ENCODE peak calls at places on chromosomes 5 and 9, in eight cellular contexts. One of them, this sample, is unnamed.

GRCh38 chr5:117333011-117333410 is 758.4 kb upstream of the SEMA6A start:
- DNase-seq in AG09309: no peak
- DNase-seq in uterus: no peak
- DNase-seq in A549: no peak
- DNase-seq in mesendoderm: no peak
- DNase-seq in dorsolateral prefrontal cortex: no peak
- DNase-seq in GM23248: no peak
- DNase-seq in cardiac muscle cell: no peak
- DNase-seq in this sample: no peak

GRCh38 chr9:128505414-128505765 is 871 bp downstream of the GLE1 start:
- DNase-seq in AG09309: no peak
- DNase-seq in uterus: no peak
- DNase-seq in A549: peak
- DNase-seq in mesendoderm: peak
- DNase-seq in dorsolateral prefrontal cortex: no peak
- DNase-seq in GM23248: peak
- DNase-seq in cardiac muscle cell: no peak
- DNase-seq in this sample: no peak

GRCh38 chr5:134550271-134551214 is 25.1 kb downstream of the JADE2 start:
- DNase-seq in AG09309: no peak
- DNase-seq in uterus: no peak
- DNase-seq in A549: no peak
- DNase-seq in mesendoderm: no peak
- DNase-seq in dorsolateral prefrontal cortex: no peak
- DNase-seq in GM23248: peak
- DNase-seq in cardiac muscle cell: no peak
- DNase-seq in this sample: no peak

GRCh38 chr9:130172858-130173461 is 756 bp downstream of the NCS1 start:
- DNase-seq in AG09309: no peak
- DNase-seq in uterus: peak
- DNase-seq in A549: peak
- DNase-seq in mesendoderm: peak
- DNase-seq in dorsolateral prefrontal cortex: no peak
- DNase-seq in GM23248: peak
- DNase-seq in cardiac muscle cell: peak
- DNase-seq in this sample: no peak

GRCh38 chr9:33381231-33381791 is 21.1 kb downstream of the AQP7 start:
- DNase-seq in AG09309: no peak
- DNase-seq in uterus: no peak
- DNase-seq in A549: no peak
- DNase-seq in mesendoderm: peak
- DNase-seq in dorsolateral prefrontal cortex: peak
- DNase-seq in GM23248: no peak
- DNase-seq in cardiac muscle cell: peak
- DNase-seq in this sample: no peak

GRCh38 chr5:140311011-140311467 is 8.1 kb upstream of the PFDN1 start:
- DNase-seq in AG09309: peak
- DNase-seq in uterus: no peak
- DNase-seq in A549: no peak
- DNase-seq in mesendoderm: peak
- DNase-seq in dorsolateral prefrontal cortex: no peak
- DNase-seq in GM23248: peak
- DNase-seq in cardiac muscle cell: no peak
- DNase-seq in this sample: no peak

GRCh38 chr5:127400946-127401670 is 110.5 kb downstream of the MEGF10 start:
- DNase-seq in AG09309: no peak
- DNase-seq in uterus: no peak
- DNase-seq in A549: no peak
- DNase-seq in mesendoderm: no peak
- DNase-seq in dorsolateral prefrontal cortex: no peak
- DNase-seq in GM23248: no peak
- DNase-seq in cardiac muscle cell: no peak
- DNase-seq in this sample: no peak

GRCh38 chr5:65867509-65868195 is 58.7 kb upstream of the ERBIN start:
- DNase-seq in AG09309: no peak
- DNase-seq in uterus: no peak
- DNase-seq in A549: no peak
- DNase-seq in mesendoderm: peak
- DNase-seq in dorsolateral prefrontal cortex: no peak
- DNase-seq in GM23248: no peak
- DNase-seq in cardiac muscle cell: no peak
- DNase-seq in this sample: no peak

GRCh38 chr5:115430374-115430773 is 114.2 kb downstream of the FEM1C start:
- DNase-seq in AG09309: no peak
- DNase-seq in uterus: no peak
- DNase-seq in A549: no peak
- DNase-seq in mesendoderm: no peak
- DNase-seq in dorsolateral prefrontal cortex: no peak
- DNase-seq in GM23248: no peak
- DNase-seq in cardiac muscle cell: no peak
- DNase-seq in this sample: no peak

GRCh38 chr5:31502506-31502905 is 29.4 kb downstream of the DROSHA start:
- DNase-seq in AG09309: no peak
- DNase-seq in uterus: no peak
- DNase-seq in A549: no peak
- DNase-seq in mesendoderm: no peak
- DNase-seq in dorsolateral prefrontal cortex: peak
- DNase-seq in GM23248: peak
- DNase-seq in cardiac muscle cell: no peak
- DNase-seq in this sample: no peak

GRCh38 chr5:133686566-133686965 is 74.2 kb upstream of the FSTL4 start:
- DNase-seq in AG09309: no peak
- DNase-seq in uterus: no peak
- DNase-seq in A549: no peak
- DNase-seq in mesendoderm: no peak
- DNase-seq in dorsolateral prefrontal cortex: no peak
- DNase-seq in GM23248: no peak
- DNase-seq in cardiac muscle cell: no peak
- DNase-seq in this sample: no peak

GRCh38 chr5:66603881-66604280 is 7.7 kb downstream of the MAST4 start:
- DNase-seq in AG09309: no peak
- DNase-seq in uterus: no peak
- DNase-seq in A549: no peak
- DNase-seq in mesendoderm: no peak
- DNase-seq in dorsolateral prefrontal cortex: no peak
- DNase-seq in GM23248: no peak
- DNase-seq in cardiac muscle cell: no peak
- DNase-seq in this sample: no peak

GRCh38 chr5:78587081-78587774 is 61.3 kb downstream of the LHFPL2 start:
- DNase-seq in AG09309: no peak
- DNase-seq in uterus: no peak
- DNase-seq in A549: no peak
- DNase-seq in mesendoderm: no peak
- DNase-seq in dorsolateral prefrontal cortex: no peak
- DNase-seq in GM23248: peak
- DNase-seq in cardiac muscle cell: no peak
- DNase-seq in this sample: no peak

GRCh38 chr9:134181648-134182034 is 17.3 kb upstream of the RNU6ATAC start:
- DNase-seq in AG09309: no peak
- DNase-seq in uterus: no peak
- DNase-seq in A549: no peak
- DNase-seq in mesendoderm: no peak
- DNase-seq in dorsolateral prefrontal cortex: no peak
- DNase-seq in GM23248: no peak
- DNase-seq in cardiac muscle cell: no peak
- DNase-seq in this sample: no peak

GRCh38 chr5:138536665-138537315 is 6.2 kb downstream of the ETF1 start:
- DNase-seq in AG09309: no peak
- DNase-seq in uterus: no peak
- DNase-seq in A549: no peak
- DNase-seq in mesendoderm: peak
- DNase-seq in dorsolateral prefrontal cortex: no peak
- DNase-seq in GM23248: peak
- DNase-seq in cardiac muscle cell: peak
- DNase-seq in this sample: no peak

GRCh38 chr5:52148679-52149078 is 639.0 kb upstream of the ITGA1 start:
- DNase-seq in AG09309: no peak
- DNase-seq in uterus: no peak
- DNase-seq in A549: no peak
- DNase-seq in mesendoderm: no peak
- DNase-seq in dorsolateral prefrontal cortex: no peak
- DNase-seq in GM23248: no peak
- DNase-seq in cardiac muscle cell: no peak
- DNase-seq in this sample: no peak
- H3K4me3 ChIP-seq in AG09309: no peak
- H3K4me3 ChIP-seq in uterus: no peak
- H3K4me3 ChIP-seq in A549: no peak
- H3K4me3 ChIP-seq in mesendoderm: no peak
- H3K4me3 ChIP-seq in dorsolateral prefrontal cortex: no peak
- H3K4me3 ChIP-seq in GM23248: no peak
- H3K4me3 ChIP-seq in cardiac muscle cell: no peak
- H3K4me3 ChIP-seq in this sample: no peak

GRCh38 chr5:142785211-142785610 is 15.0 kb downstream of the ARHGAP26 start:
- DNase-seq in AG09309: no peak
- DNase-seq in uterus: no peak
- DNase-seq in A549: no peak
- DNase-seq in mesendoderm: peak
- DNase-seq in dorsolateral prefrontal cortex: no peak
- DNase-seq in GM23248: peak
- DNase-seq in cardiac muscle cell: no peak
- DNase-seq in this sample: no peak

GRCh38 chr5:142780871-142781270 is 10.7 kb downstream of the ARHGAP26 start:
- DNase-seq in AG09309: no peak
- DNase-seq in uterus: no peak
- DNase-seq in A549: no peak
- DNase-seq in mesendoderm: peak
- DNase-seq in dorsolateral prefrontal cortex: no peak
- DNase-seq in GM23248: no peak
- DNase-seq in cardiac muscle cell: no peak
- DNase-seq in this sample: no peak

GRCh38 chr5:142784405-142784955 is 14.3 kb downstream of the ARHGAP26 start:
- DNase-seq in AG09309: no peak
- DNase-seq in uterus: no peak
- DNase-seq in A549: no peak
- DNase-seq in mesendoderm: no peak
- DNase-seq in dorsolateral prefrontal cortex: no peak
- DNase-seq in GM23248: peak
- DNase-seq in cardiac muscle cell: no peak
- DNase-seq in this sample: no peak

GRCh38 chr5:142782976-142783539 is 12.9 kb downstream of the ARHGAP26 start:
- DNase-seq in AG09309: no peak
- DNase-seq in uterus: peak
- DNase-seq in A549: no peak
- DNase-seq in mesendoderm: no peak
- DNase-seq in dorsolateral prefrontal cortex: no peak
- DNase-seq in GM23248: peak
- DNase-seq in cardiac muscle cell: no peak
- DNase-seq in this sample: peak

GRCh38 chr5:142783601-142784291 is 13.6 kb downstream of the ARHGAP26 start:
- DNase-seq in AG09309: no peak
- DNase-seq in uterus: no peak
- DNase-seq in A549: no peak
- DNase-seq in mesendoderm: peak
- DNase-seq in dorsolateral prefrontal cortex: peak
- DNase-seq in GM23248: peak
- DNase-seq in cardiac muscle cell: no peak
- DNase-seq in this sample: peak
- H3K4me3 ChIP-seq in AG09309: no peak
- H3K4me3 ChIP-seq in uterus: no peak
- H3K4me3 ChIP-seq in A549: no peak
- H3K4me3 ChIP-seq in mesendoderm: no peak
- H3K4me3 ChIP-seq in dorsolateral prefrontal cortex: no peak
- H3K4me3 ChIP-seq in GM23248: peak
- H3K4me3 ChIP-seq in cardiac muscle cell: no peak
- H3K4me3 ChIP-seq in this sample: no peak

DNA sequence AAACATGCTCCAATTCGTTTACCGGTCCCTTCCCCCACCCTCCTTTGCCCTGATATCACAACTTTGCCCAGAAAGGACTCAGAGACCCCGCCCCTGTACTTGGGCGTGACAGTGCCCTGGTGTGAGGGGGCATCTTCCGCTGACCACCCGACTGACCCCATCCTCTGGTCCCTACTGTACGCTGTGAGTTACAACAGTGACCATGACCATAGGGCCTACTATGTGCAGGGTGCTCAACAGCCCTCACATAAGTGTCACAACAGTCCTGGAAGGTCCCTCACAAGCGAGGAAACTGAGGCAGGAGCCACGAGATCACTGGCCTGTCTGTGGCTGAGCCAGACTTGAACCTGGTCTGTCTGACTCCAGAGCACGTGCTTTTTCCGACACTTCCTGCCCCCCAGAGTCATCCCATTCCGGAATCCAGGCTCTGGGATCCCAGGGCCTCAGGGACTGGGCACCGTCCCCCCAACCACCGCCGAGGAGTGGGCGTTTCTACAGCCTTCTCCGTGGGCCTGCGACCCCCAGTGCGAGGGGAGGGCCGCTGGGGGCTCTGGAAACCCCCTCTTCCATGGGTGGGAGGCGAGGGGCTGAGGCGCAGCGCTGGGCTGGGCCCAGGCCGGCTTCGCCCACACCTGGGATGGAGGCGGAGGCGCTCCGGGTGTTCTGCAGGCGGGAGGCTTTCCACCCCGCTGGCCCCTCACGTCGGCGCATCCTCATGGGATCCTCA is 45.7 kb upstream of the GGTA1 start:
- DNase-seq in AG09309: no peak
- DNase-seq in uterus: no peak
- DNase-seq in A549: no peak
- DNase-seq in mesendoderm: no peak
- DNase-seq in dorsolateral prefrontal cortex: no peak
- DNase-seq in GM23248: no peak
- DNase-seq in cardiac muscle cell: no peak
- DNase-seq in this sample: no peak
- H3K4me3 ChIP-seq in AG09309: no peak
- H3K4me3 ChIP-seq in uterus: no peak
- H3K4me3 ChIP-seq in A549: no peak
- H3K4me3 ChIP-seq in mesendoderm: no peak
- H3K4me3 ChIP-seq in dorsolateral prefrontal cortex: peak
- H3K4me3 ChIP-seq in GM23248: no peak
- H3K4me3 ChIP-seq in cardiac muscle cell: no peak
- H3K4me3 ChIP-seq in this sample: no peak

GRCh38 chr5:17312358-17312757 is 94.9 kb downstream of the BASP1 start:
- DNase-seq in AG09309: no peak
- DNase-seq in uterus: no peak
- DNase-seq in A549: peak
- DNase-seq in mesendoderm: no peak
- DNase-seq in dorsolateral prefrontal cortex: no peak
- DNase-seq in GM23248: no peak
- DNase-seq in cardiac muscle cell: no peak
- DNase-seq in this sample: no peak

GRCh38 chr5:17315710-17316221 is 98.3 kb downstream of the BASP1 start:
- DNase-seq in AG09309: peak
- DNase-seq in uterus: no peak
- DNase-seq in A549: no peak
- DNase-seq in mesendoderm: no peak
- DNase-seq in dorsolateral prefrontal cortex: no peak
- DNase-seq in GM23248: peak
- DNase-seq in cardiac muscle cell: no peak
- DNase-seq in this sample: no peak

GRCh38 chr5:17317499-17317898 is 100.1 kb downstream of the BASP1 start:
- DNase-seq in AG09309: no peak
- DNase-seq in uterus: no peak
- DNase-seq in A549: no peak
- DNase-seq in mesendoderm: no peak
- DNase-seq in dorsolateral prefrontal cortex: no peak
- DNase-seq in GM23248: peak
- DNase-seq in cardiac muscle cell: no peak
- DNase-seq in this sample: no peak

GRCh38 chr5:17314907-17315471 is 97.6 kb downstream of the BASP1 start:
- DNase-seq in AG09309: peak
- DNase-seq in uterus: no peak
- DNase-seq in A549: no peak
- DNase-seq in mesendoderm: peak
- DNase-seq in dorsolateral prefrontal cortex: no peak
- DNase-seq in GM23248: peak
- DNase-seq in cardiac muscle cell: no peak
- DNase-seq in this sample: no peak

GRCh38 chr5:17316973-17317459 is 99.6 kb downstream of the BASP1 start:
- DNase-seq in AG09309: peak
- DNase-seq in uterus: no peak
- DNase-seq in A549: no peak
- DNase-seq in mesendoderm: no peak
- DNase-seq in dorsolateral prefrontal cortex: no peak
- DNase-seq in GM23248: peak
- DNase-seq in cardiac muscle cell: no peak
- DNase-seq in this sample: no peak
- H3K4me3 ChIP-seq in AG09309: no peak
- H3K4me3 ChIP-seq in uterus: no peak
- H3K4me3 ChIP-seq in A549: no peak
- H3K4me3 ChIP-seq in mesendoderm: no peak
- H3K4me3 ChIP-seq in dorsolateral prefrontal cortex: no peak
- H3K4me3 ChIP-seq in GM23248: no peak
- H3K4me3 ChIP-seq in cardiac muscle cell: no peak
- H3K4me3 ChIP-seq in this sample: no peak